ENCODE peak calls at places on chromosomes 5 and 9, in four cellular contexts. V is OCI-LY7, I is psoas muscle, H is ovary. X is an unnamed sample.

GRCh38 chr5:152673601-152674000 is 268.5 kb upstream of the NMUR2 start:
- DNase-seq in H (no peak), I (no peak), V (no peak), X (no peak)

GRCh38 chr9:113349434-113350337 is at the start of gene BSPRY:
- DNase-seq in I (no peak), V (peak), H (no peak), X (no peak)

GRCh38 chr5:158848634-158849033 is 251.1 kb downstream of the EBF1 start:
- DNase-seq in V (peak), I (no peak), H (no peak), X (no peak)

GRCh38 chr9:70553718-70554673 is 139.5 kb upstream of the KLF9 start:
- DNase-seq in H (no peak), I (peak), V (no peak), X (peak)

GRCh38 chr9:97980479-97980803 is 2.7 kb upstream of the ANP32B start:
- DNase-seq in I (peak), V (no peak), H (no peak), X (peak)

GRCh38 chr9:7879551-7880245 is 80.1 kb upstream of the DMAC1 start:
- DNase-seq in H (no peak), I (no peak), V (peak), X (no peak)

GRCh38 chr5:113195197-113195715 is 218.7 kb downstream of the DCP2 start:
- DNase-seq in V (no peak), I (no peak), H (no peak), X (no peak)

GRCh38 chr9:7316967-7317366 is 482.6 kb downstream of the DMAC1 start:
- DNase-seq in V (no peak), I (no peak), H (no peak), X (no peak)

GRCh38 chr9:89982016-89982415 is 377.2 kb downstream of the GADD45G start:
- DNase-seq in I (no peak), H (no peak), V (no peak), X (no peak)

GRCh38 chr5:181259974-181260719 is 796 bp downstream of the TRIM52 start:
- DNase-seq in I (no peak), V (no peak), H (no peak), X (no peak)

GRCh38 chr9:89502038-89502601 is 4.2 kb upstream of the SEMA4D start:
- DNase-seq in H (no peak), V (no peak), I (no peak), X (no peak)

GRCh38 chr9:77864096-77864889 is 167.3 kb downstream of the GNAQ start:
- DNase-seq in I (no peak), V (peak), H (no peak), X (peak)

GRCh38 chr9:126125577-126125976 is 201.1 kb upstream of the MVB12B start:
- DNase-seq in I (no peak), H (peak), V (no peak), X (no peak)

GRCh38 chr9:69485466-69485865 is 160.5 kb downstream of the ENTREP1 start:
- DNase-seq in I (no peak), V (no peak), H (no peak), X (no peak)

GRCh38 chr9:115992834-115993233 is 160.8 kb upstream of the PAPPA start:
- DNase-seq in H (no peak), V (no peak), I (no peak), X (no peak)

DNA sequence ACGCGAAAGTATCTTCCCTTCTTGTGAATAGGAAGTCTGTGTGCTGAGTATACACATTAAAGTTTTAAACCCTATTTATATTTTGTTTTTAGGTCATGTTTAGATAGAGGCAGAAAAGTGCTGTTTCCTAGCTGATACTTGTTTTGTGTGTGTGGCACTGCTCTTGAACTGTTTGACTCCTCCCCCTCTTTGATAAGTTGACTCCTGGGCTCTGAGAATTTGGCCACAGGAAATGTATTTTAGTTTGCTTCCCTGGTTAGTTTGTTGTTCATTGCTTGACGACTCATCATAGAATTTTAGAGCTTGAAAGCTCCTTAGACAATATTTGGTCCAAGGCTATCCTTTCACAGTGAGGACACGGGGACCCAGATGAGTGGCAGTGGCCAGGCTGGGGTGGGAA is 2.0 kb upstream of the CDC14B start:
- DNase-seq in H (no peak), V (no peak), I (no peak), X (no peak)
- H3K4me3 ChIP-seq in H (no peak), V (no peak), I (no peak), X (no peak)

DNA sequence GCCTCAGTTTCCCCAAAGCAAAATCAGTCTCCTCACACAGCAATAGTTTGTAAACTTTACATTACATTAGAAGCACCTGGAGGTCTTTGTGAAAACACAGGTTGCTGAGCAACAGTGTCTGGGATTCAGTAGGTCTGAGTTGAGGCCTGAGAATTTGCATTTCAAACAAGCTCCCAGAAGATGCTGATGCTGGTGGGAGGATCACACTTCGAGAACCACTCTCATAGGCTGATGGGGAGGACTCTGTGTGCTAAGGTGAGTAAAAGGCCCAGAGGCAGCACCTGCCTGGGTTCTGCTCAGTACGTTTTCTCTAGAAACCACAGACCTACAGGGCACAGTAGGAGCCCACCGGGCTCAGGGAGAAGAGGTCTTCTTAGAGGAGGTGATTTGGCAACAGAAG is 24.6 kb upstream of the DENND1A start:
- DNase-seq in I (no peak), V (no peak), H (no peak), X (no peak)
- H3K4me3 ChIP-seq in I (no peak), V (no peak), H (no peak), X (no peak)

GRCh38 chr9:131738293-131738692 is 1.6 kb downstream of the RAPGEF1 start:
- DNase-seq in I (no peak), V (peak), H (no peak), X (no peak)
- H3K4me3 ChIP-seq in I (peak), V (peak), H (peak), X (peak)

GRCh38 chr5:149596712-149597111 is 15.4 kb downstream of the ARHGEF37 start:
- DNase-seq in V (peak), H (no peak), I (no peak), X (no peak)

GRCh38 chr5:149597618-149598017 is 16.3 kb downstream of the ARHGEF37 start:
- DNase-seq in V (no peak), I (no peak), H (no peak), X (no peak)

GRCh38 chr5:149593370-149593769 is 12.1 kb downstream of the ARHGEF37 start:
- DNase-seq in V (no peak), H (no peak), I (no peak), X (no peak)

GRCh38 chr5:149598966-149599365 is 17.7 kb downstream of the ARHGEF37 start:
- DNase-seq in I (no peak), H (no peak), V (no peak), X (no peak)

GRCh38 chr5:149594206-149594895 is 13.1 kb downstream of the ARHGEF37 start:
- DNase-seq in H (no peak), V (no peak), I (no peak), X (no peak)
- H3K4me3 ChIP-seq in H (no peak), V (no peak), I (no peak), X (no peak)

GRCh38 chr5:77973253-77973609 is 197.1 kb upstream of the TBCA start:
- DNase-seq in V (no peak), I (no peak), H (no peak), X (no peak)

GRCh38 chr5:77971965-77972544 is 195.9 kb upstream of the TBCA start:
- DNase-seq in V (no peak), I (no peak), H (no peak), X (no peak)

GRCh38 chr5:77974576-77974975 is 198.4 kb upstream of the TBCA start:
- DNase-seq in H (no peak), I (no peak), V (no peak), X (no peak)

GRCh38 chr5:77970891-77971290 is 194.8 kb upstream of the TBCA start:
- DNase-seq in H (no peak), I (no peak), V (no peak), X (no peak)

GRCh38 chr5:77972545-77973252 is 196.6 kb upstream of the TBCA start:
- DNase-seq in V (no peak), H (no peak), I (no peak), X (no peak)
- H3K4me3 ChIP-seq in V (no peak), H (peak), I (peak), X (peak)

X was measured in uterus.